ENCODE peak calls at places on chromosomes 1 and 21, in ten cellular contexts. L, X, I, Q, C, D, G, T, W and E are unnamed samples.

GRCh38 chr1:201597551-201598230 is 58.8 kb downstream of the NAV1 start:
- DNase-seq in Q (no peak), G (no peak), C (no peak), I (no peak), L (peak), W (no peak), D (peak), T (peak), X (peak), E (no peak)

GRCh38 chr1:100528861-100529260 is 9.1 kb upstream of the GPR88 start:
- DNase-seq in I (no peak), T (no peak), G (no peak), Q (peak), X (no peak), L (no peak), D (no peak), W (no peak), C (no peak), E (no peak)

GRCh38 chr21:37374026-37374425 is 7.5 kb downstream of the DYRK1A start:
- DNase-seq in G (no peak), W (no peak), C (no peak), L (peak), T (no peak), I (no peak), D (no peak), Q (peak), X (no peak), E (no peak)

GRCh38 chr1:228316589-228317387 is 89.8 kb downstream of the TRIM11 start:
- DNase-seq in I (no peak), D (no peak), G (no peak), T (no peak), C (no peak), X (no peak), Q (no peak), L (no peak), W (peak), E (no peak)

GRCh38 chr1:218347316-218347712 is 2.2 kb downstream of the TGFB2 start:
- DNase-seq in C (no peak), L (no peak), X (no peak), W (peak), Q (peak), I (no peak), T (no peak), G (no peak), D (no peak), E (peak)

GRCh38 chr1:185862235-185862634 is 128.0 kb downstream of the HMCN1 start:
- DNase-seq in C (no peak), L (peak), X (no peak), T (no peak), Q (peak), W (no peak), D (no peak), G (no peak), I (no peak), E (no peak)

GRCh38 chr1:166133276-166133841 is 33.4 kb downstream of the FAM78B start:
- DNase-seq in Q (peak), D (no peak), T (no peak), X (no peak), C (peak), W (no peak), I (no peak), G (no peak), L (peak), E (no peak)

GRCh38 chr21:15731243-15731613 is 1.4 kb downstream of the USP25 start:
- DNase-seq in Q (no peak), G (no peak), T (no peak), I (no peak), X (no peak), W (no peak), D (no peak), C (no peak), L (peak), E (no peak)

GRCh38 chr1:185239861-185240260 is 77.2 kb downstream of the IVNS1ABP start:
- DNase-seq in I (no peak), G (no peak), L (no peak), W (no peak), C (no peak), T (no peak), Q (no peak), X (no peak), D (no peak), E (no peak)

GRCh38 chr1:108832929-108833328 is 24.0 kb downstream of the AKNAD1 start:
- DNase-seq in W (no peak), C (no peak), T (no peak), L (no peak), Q (no peak), D (no peak), X (no peak), I (no peak), G (no peak), E (no peak)

GRCh38 chr1:204180133-204180532 is 14.0 kb upstream of the REN start:
- DNase-seq in G (no peak), X (no peak), C (no peak), D (no peak), I (no peak), Q (no peak), L (no peak), T (no peak), W (no peak), E (no peak)

GRCh38 chr1:38990401-38990745 is 703 bp upstream of the AKIRIN1 start:
- DNase-seq in W (no peak), G (no peak), T (no peak), X (no peak), Q (no peak), L (peak), I (no peak), D (no peak), C (no peak), E (no peak)

GRCh38 chr1:29640428-29640785 is 404.1 kb downstream of the PTPRU start:
- DNase-seq in G (no peak), W (peak), T (no peak), D (no peak), L (no peak), X (no peak), C (no peak), Q (no peak), I (no peak), E (no peak)

GRCh38 chr1:59487335-59488031 is 190.6 kb downstream of the FGGY start:
- DNase-seq in T (no peak), I (no peak), Q (peak), W (no peak), D (no peak), L (peak), G (no peak), C (no peak), X (no peak), E (no peak)

GRCh38 chr1:30977105-30977504 is 68.5 kb upstream of the SDC3 start:
- DNase-seq in Q (no peak), D (no peak), C (no peak), W (no peak), G (no peak), T (no peak), I (no peak), X (no peak), L (peak), E (no peak)
- TF ChIP-seq CTCF in Q (peak), D (no peak), C (no peak), W (peak), G (peak), T (peak), I (no peak), X (no peak), L (peak), E (no peak)

DNA sequence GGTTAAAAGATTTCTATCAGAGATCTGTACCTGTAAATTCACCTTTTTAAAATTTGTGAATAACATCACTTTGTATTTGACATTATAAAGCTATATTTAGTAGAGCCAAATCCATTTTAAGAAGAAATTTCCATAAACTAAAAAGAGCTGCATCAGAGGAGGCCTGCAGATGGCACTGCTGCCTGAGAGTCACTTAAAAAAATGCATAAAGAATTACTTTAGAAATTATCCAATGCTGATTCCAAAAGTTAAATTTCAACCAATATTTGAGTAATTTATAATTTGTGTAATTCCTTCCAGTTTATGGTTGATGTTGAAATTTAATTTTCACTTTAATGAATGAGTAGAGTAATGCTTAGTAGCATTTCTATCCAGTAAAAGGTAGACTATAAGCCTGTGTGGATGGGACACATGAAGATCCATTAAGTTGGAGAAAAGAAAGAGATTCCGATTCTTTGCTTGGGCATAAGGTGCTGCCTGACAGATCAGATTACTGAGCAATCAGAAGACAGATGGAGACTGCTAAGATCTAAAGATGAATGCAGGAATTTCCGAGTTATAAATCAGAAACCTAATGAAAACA is 20.7 kb upstream of the RPE65 start:
- DNase-seq in Q (peak), C (no peak), T (no peak), L (no peak), I (no peak), D (no peak), G (no peak), W (no peak), X (peak), E (no peak)
- TF ChIP-seq CTCF in Q (peak), C (peak), T (peak), L (peak), I (peak), D (no peak), G (peak), W (peak), X (peak), E (peak)

DNA sequence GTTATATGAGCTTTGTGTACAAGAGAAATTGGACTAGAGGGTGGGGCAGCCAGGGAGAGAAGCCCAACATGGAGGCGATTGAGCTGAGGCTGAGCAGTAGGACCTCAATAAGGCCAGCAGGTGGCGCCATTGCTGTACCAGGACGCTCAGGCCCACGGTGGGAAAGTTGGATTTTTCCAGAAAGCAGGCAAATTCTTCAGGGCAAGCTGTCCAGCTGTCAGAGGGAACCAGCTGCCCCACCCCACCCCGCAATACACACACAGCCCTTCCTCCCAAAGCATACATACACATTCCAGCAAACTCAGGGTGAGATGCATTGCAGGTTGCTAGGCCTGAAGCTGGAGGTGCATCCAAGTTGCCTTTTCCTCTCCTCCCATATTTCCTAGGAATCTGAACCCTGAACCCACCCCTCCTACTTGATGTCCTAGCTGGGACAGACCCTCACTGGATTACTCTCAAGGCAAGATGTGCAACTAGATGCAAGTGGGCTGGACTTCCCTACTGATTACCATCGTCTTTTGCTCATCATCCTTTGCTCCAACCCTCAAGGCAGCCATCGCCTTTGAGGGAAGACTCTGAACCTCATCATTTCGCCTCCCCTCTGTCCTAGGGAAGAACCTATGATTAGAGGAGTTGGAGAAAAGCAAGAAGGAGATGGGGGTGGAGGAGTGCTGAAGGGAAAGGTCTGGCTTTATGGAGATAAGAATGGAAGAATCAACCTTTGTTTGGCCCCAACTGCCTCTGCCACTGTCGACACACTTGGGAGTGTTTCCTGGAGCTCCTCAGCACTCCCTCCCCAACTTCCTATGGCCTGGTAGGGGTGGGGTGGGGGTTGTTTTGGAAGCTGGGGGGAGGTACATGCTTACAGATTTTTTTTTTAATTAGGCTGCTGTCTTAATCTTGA is 25.5 kb downstream of the CD34 start:
- DNase-seq in Q (peak), I (peak), W (peak), L (peak), G (peak), D (peak), C (peak), T (peak), X (peak), E (peak)
- TF ChIP-seq CTCF in Q (peak), I (peak), W (peak), L (peak), G (peak), D (peak), C (peak), T (peak), X (peak), E (peak)

DNA sequence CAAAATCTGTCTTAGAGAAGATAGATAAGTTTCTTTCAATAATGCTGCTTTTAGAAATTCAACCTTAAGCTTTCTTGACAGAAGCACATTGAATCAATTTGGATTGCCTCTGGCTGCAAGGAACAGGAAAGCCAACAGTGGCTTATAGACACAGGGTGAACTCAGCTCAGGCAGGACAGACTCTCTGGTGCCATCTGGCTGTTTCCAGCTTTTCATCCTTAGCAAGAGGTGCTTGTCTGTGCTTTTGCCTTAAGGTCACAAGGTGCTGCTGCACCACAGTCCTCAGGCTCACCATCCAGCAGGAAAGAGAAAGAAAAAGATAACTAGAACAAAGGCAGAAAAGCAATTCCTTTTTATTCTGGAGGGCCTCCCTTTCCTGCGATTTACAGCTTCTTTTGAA is 93.7 kb upstream of the ETS2 start:
- DNase-seq in I (no peak), C (no peak), G (peak), L (peak), T (peak), D (no peak), Q (peak), W (peak), X (peak), E (peak)
- TF ChIP-seq CTCF in I (peak), C (peak), G (peak), L (peak), T (no peak), D (no peak), Q (peak), W (peak), X (no peak), E (peak)

GRCh38 chr21:45639206-45640000 is 4.1 kb upstream of the PCBP3 start:
- DNase-seq in L (no peak), Q (no peak), G (no peak), D (no peak), T (no peak), W (no peak), C (no peak), X (no peak), I (no peak), E (no peak)

GRCh38 chr21:45642122-45642813 is 1.3 kb upstream of the PCBP3 start:
- DNase-seq in G (no peak), X (no peak), L (no peak), T (peak), D (no peak), Q (peak), W (no peak), I (no peak), C (no peak), E (peak)

GRCh38 chr21:45640001-45640887 is 3.3 kb upstream of the PCBP3 start:
- DNase-seq in Q (no peak), X (no peak), I (no peak), W (no peak), G (no peak), T (no peak), D (no peak), L (no peak), C (no peak), E (no peak)

GRCh38 chr21:45641480-45642035 is 2.0 kb upstream of the PCBP3 start:
- DNase-seq in Q (peak), X (no peak), I (no peak), T (no peak), D (no peak), W (no peak), G (no peak), L (no peak), C (no peak), E (no peak)

GRCh38 chr21:45640888-45641479 is 2.5 kb upstream of the PCBP3 start:
- DNase-seq in G (no peak), C (no peak), T (peak), L (no peak), D (no peak), W (peak), I (peak), Q (peak), X (peak), E (no peak)
- TF ChIP-seq CTCF in G (peak), C (no peak), T (no peak), L (no peak), D (no peak), W (peak), I (peak), Q (peak), X (no peak), E (no peak)

DNA sequence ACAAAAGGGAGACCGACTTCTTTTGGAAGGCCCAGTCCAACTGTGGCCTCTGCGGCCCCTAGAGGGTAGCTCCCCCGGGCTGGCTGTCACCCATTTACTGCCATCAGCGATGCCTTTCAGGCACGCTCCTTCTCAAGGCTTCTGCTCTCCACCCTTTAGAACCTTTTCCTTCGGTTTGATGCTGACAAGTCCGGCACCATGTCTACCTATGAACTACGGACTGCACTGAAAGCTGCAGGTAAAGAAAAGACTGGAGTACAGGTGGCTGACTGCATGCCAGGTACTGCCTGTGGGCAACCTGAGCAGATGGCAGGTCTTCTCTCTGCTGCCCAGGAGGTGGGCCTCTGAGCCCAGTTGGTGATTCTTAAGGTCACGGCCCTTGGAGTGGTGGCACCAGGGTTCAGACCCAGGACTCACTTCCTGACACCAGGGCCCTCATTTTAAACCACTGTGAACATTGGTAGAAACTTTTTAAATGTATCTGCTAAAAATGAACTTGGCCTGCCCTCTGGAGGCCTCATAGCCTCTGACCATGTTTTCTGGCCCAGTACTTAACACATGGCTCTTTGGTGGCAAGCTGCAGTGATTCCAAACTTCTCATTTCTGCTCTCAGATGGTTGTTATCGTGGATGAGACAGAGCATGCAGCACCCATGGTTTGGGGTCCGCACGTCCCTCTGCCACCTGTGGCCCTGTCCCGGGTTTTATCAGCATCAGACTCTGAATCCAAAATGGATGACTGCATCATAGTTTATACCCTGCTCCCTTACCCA is 45.7 kb downstream of the CAPN9 start:
- DNase-seq in D (no peak), G (no peak), I (no peak), T (no peak), C (peak), X (no peak), L (peak), W (no peak), Q (peak), E (no peak)
- TF ChIP-seq CTCF in D (no peak), G (peak), I (no peak), T (no peak), C (peak), X (no peak), L (peak), W (peak), Q (peak), E (no peak)